ENCODE peak calls at places on chromosomes 1 and 21, in eight cellular contexts. H, E, F, R, I, T, Q and A are unnamed samples.

GRCh38 chr21:34116569-34116968 is 43.2 kb downstream of the MRPS6 start:
- DNase-seq in I (no peak), Q (no peak), T (no peak), H (no peak), E (no peak), F (no peak), R (no peak), A (no peak)

GRCh38 chr1:226351709-226352108 is 42.7 kb upstream of the LIN9 start:
- DNase-seq in R (no peak), H (no peak), I (no peak), Q (no peak), T (no peak), E (no peak), F (no peak), A (no peak)

GRCh38 chr21:29091032-29091431 is 17.6 kb upstream of the CCT8 start:
- DNase-seq in H (peak; percentile 79), E (no peak), Q (no peak), F (peak; percentile 78), I (no peak), R (no peak), T (no peak), A (no peak)

GRCh38 chr21:42021751-42022430 is 11.7 kb upstream of the ZBTB21 start:
- DNase-seq in H (no peak), E (no peak), R (no peak), I (no peak), Q (no peak), T (no peak), F (no peak), A (peak; percentile 15)

GRCh38 chr1:154000420-154000819 is 9.9 kb downstream of the RPS27 start:
- DNase-seq in E (no peak), R (no peak), I (no peak), F (no peak), H (no peak), Q (no peak), T (no peak), A (no peak)

GRCh38 chr1:115182012-115182715 is 92.9 kb upstream of the TSPAN2 start:
- DNase-seq in Q (no peak), I (peak; percentile 56), R (no peak), E (no peak), H (no peak), F (peak; percentile 54), T (no peak), A (no peak)

GRCh38 chr1:1157426-1157913 is 16.2 kb upstream of the TTLL10 start:
- DNase-seq in R (peak; percentile 89), F (peak; percentile 40), E (peak; percentile 43), H (peak; percentile 90), T (peak; percentile 92), Q (peak; percentile 62), I (no peak), A (peak; percentile 65)

GRCh38 chr1:21668232-21669032 is 725 bp downstream of the RAP1GAP start:
- DNase-seq in T (no peak), H (no peak), F (no peak), I (no peak), R (no peak), Q (no peak), E (no peak), A (no peak)

GRCh38 chr1:218521414-218522169 is 176.5 kb downstream of the TGFB2 start:
- DNase-seq in Q (no peak), T (peak; percentile 52), R (peak; percentile 16), H (no peak), F (no peak), I (no peak), E (peak; percentile 4), A (peak; percentile 40)

GRCh38 chr21:32093758-32094463 is 184.9 kb downstream of the MIS18A start:
- DNase-seq in E (no peak), Q (no peak), T (no peak), F (no peak), H (no peak), I (no peak), R (no peak), A (no peak)

GRCh38 chr1:232238009-232238408 is 391.9 kb downstream of the SIPA1L2 start:
- DNase-seq in F (no peak), Q (no peak), E (no peak), I (no peak), R (no peak), T (no peak), H (no peak), A (no peak)

GRCh38 chr1:115545791-115546733 is 95.7 kb upstream of the VANGL1 start:
- DNase-seq in E (no peak), H (peak; percentile 89), T (peak; percentile 50), F (peak; percentile 99), Q (no peak), I (peak; percentile 95), R (peak; percentile 37), A (peak; percentile 47)

GRCh38 chr1:56378376-56379070 is 200.8 kb downstream of the PLPP3 start:
- DNase-seq in R (no peak), F (no peak), E (no peak), T (no peak), I (no peak), Q (no peak), H (no peak), A (no peak)

GRCh38 chr1:94061513-94062443 is 59.2 kb downstream of the ABCA4 start:
- DNase-seq in H (peak; percentile 91), I (no peak), T (peak; percentile 72), R (peak; percentile 54), Q (no peak), E (no peak), F (peak; percentile 76), A (peak; percentile 70)

GRCh38 chr1:195738971-195739650 is 869.1 kb downstream of the KCNT2 start:
- DNase-seq in R (no peak), I (no peak), E (no peak), H (peak; percentile 3), T (no peak), Q (no peak), F (no peak), A (no peak)

GRCh38 chr1:55046871-55047270 is 7.5 kb downstream of the PCSK9 start:
- DNase-seq in R (no peak), Q (no peak), F (no peak), E (no peak), I (no peak), H (no peak), T (no peak), A (no peak)

GRCh38 chr1:62040973-62041372 is 153.7 kb upstream of the L1TD1 start:
- DNase-seq in E (no peak), F (no peak), T (no peak), R (no peak), Q (no peak), H (no peak), I (no peak), A (no peak)

GRCh38 chr1:150813028-150813707 is 5.1 kb upstream of the CTSK start:
- DNase-seq in R (peak; percentile 36), F (no peak), Q (no peak), T (peak; percentile 60), I (no peak), H (peak; percentile 79), E (no peak), A (peak; percentile 72)

GRCh38 chr1:42966688-42967609 is 8.3 kb upstream of the SLC2A1 start:
- DNase-seq in R (peak; percentile 62), E (no peak), T (peak; percentile 88), I (peak; percentile 85), Q (no peak), F (peak; percentile 82), H (peak; percentile 71), A (no peak)

GRCh38 chr1:31306278-31306677 is 9.4 kb downstream of the ZCCHC17 start:
- DNase-seq in H (peak; percentile 93), F (peak; percentile 68), R (no peak), T (no peak), Q (no peak), E (no peak), I (peak; percentile 27), A (no peak)

GRCh38 chr1:30966690-30967369 is 58.3 kb upstream of the SDC3 start:
- DNase-seq in E (no peak), F (peak; percentile 68), I (peak; percentile 33), H (peak; percentile 87), Q (no peak), R (no peak), T (no peak), A (no peak)

GRCh38 chr1:229627003-229627402 is 956 bp downstream of the URB2 start:
- DNase-seq in H (no peak), Q (no peak), E (no peak), I (no peak), T (no peak), F (no peak), R (no peak), A (no peak)

GRCh38 chr1:29736582-29737188 is 500.4 kb downstream of the PTPRU start:
- DNase-seq in I (no peak), H (peak; percentile 76), Q (no peak), R (no peak), E (no peak), T (peak; percentile 50), F (no peak), A (peak; percentile 62)

GRCh38 chr1:112998592-112999235 is 42.7 kb upstream of the SLC16A1 start:
- DNase-seq in H (peak; percentile 97), Q (no peak), F (no peak), T (peak; percentile 46), R (no peak), I (peak; percentile 72), E (no peak), A (no peak)

GRCh38 chr1:44315521-44315920 is 39.5 kb downstream of the ERI3 start:
- DNase-seq in H (no peak), E (no peak), T (no peak), Q (no peak), R (no peak), I (no peak), F (no peak), A (no peak)

GRCh38 chr1:227726924-227727599 is 8.0 kb downstream of the JMJD4 start:
- DNase-seq in F (no peak), I (no peak), E (no peak), H (no peak), T (no peak), Q (no peak), R (no peak), A (no peak)

GRCh38 chr21:36699026-36699545 is at the start of gene SIM2:
- DNase-seq in H (peak; percentile 26), I (no peak), E (no peak), R (no peak), F (peak; percentile 36), T (no peak), Q (no peak), A (peak; percentile 62)